ENCODE peak calls at places on chromosomes 13 and 19, in five cellular contexts. X is CD4-positive, alpha-beta memory T cell; R is lower lobe of right lung; Z is SHP77; A is NCI-H2171 treated with DMSO at 0.1 percent for 48 hours. W is an unnamed sample.

GRCh38 chr13:113110048-113110851 is 4.7 kb downstream of the F7 start:
- DNase-seq in X (peak; percentile 22), R (peak; percentile 49), Z (no peak), A (no peak), W (no peak)

GRCh38 chr13:76621726-76622125 is 264.5 kb downstream of the KCTD12 start:
- DNase-seq in X (no peak), R (no peak), Z (no peak), A (no peak), W (no peak)

GRCh38 chr19:3146677-3147100 is 10.9 kb downstream of the GNA15 start:
- DNase-seq in X (peak; percentile 45), R (peak; percentile 77), Z (no peak), A (no peak), W (no peak)

GRCh38 chr19:49357186-49357585 is 5.0 kb downstream of the TEAD2 start:
- DNase-seq in X (no peak), R (no peak), Z (no peak), A (no peak), W (no peak)

GRCh38 chr13:35826626-35827254 is 304.4 kb downstream of the DCLK1 start:
- DNase-seq in X (no peak), R (no peak), Z (no peak), A (no peak), W (no peak)

GRCh38 chr13:24307211-24308067 is 1.9 kb upstream of the C1QTNF9 start:
- DNase-seq in X (no peak), R (peak; percentile 73), Z (peak; percentile 34), A (no peak), W (no peak)

GRCh38 chr13:110445183-110445582 is 116.3 kb downstream of the RAB20 start:
- DNase-seq in X (no peak), R (no peak), Z (no peak), A (no peak), W (peak; percentile 84)

GRCh38 chr13:94822356-94822755 is 110.0 kb upstream of the SOX21 start:
- DNase-seq in X (no peak), R (no peak), Z (no peak), A (no peak), W (no peak)

GRCh38 chr13:66556306-66556705 is 673.8 kb downstream of the PCDH9 start:
- DNase-seq in X (no peak), R (no peak), Z (no peak), A (no peak), W (peak; percentile 43)

W was measured in iris pigment epithelial cell.